ENCODE peak calls at places on chromosomes 4 and X, in ten cellular contexts. L is tibial artery, G is cardiac muscle cell, E is glutamatergic neuron, Y is WTC11, B is endodermal cell, R is lower leg skin, I is nephron progenitor cell, V is psoas muscle, X is MCF 10A. M is an unnamed sample.

GRCh38 chr4:6498511-6499240 is 26.3 kb upstream of the PPP2R2C start:
- DNase-seq in X (no peak), I (no peak), L (no peak), R (no peak), V (no peak), E (no peak), Y (no peak), G (no peak), B (no peak), M (no peak)

GRCh38 chrX:105876658-105877057 is 54.3 kb downstream of the NRK start:
- DNase-seq in B (no peak), V (no peak), L (no peak), E (no peak), G (peak), X (peak), Y (no peak), R (no peak), I (no peak), M (no peak)

GRCh38 chrX:118627084-118627758 is 100.2 kb upstream of the IL13RA1 start:
- DNase-seq in X (peak), V (no peak), E (no peak), R (no peak), I (no peak), Y (no peak), B (no peak), L (no peak), G (no peak), M (no peak)

GRCh38 chrX:17564689-17565409 is 172.4 kb upstream of the SCML1 start:
- DNase-seq in B (no peak), L (peak), G (no peak), V (peak), E (no peak), Y (no peak), X (peak), I (no peak), R (no peak), M (peak)

GRCh38 chr4:113512880-113513279 is 248.7 kb downstream of the CAMK2D start:
- DNase-seq in L (no peak), R (no peak), Y (no peak), X (no peak), B (no peak), E (no peak), V (no peak), G (no peak), I (no peak), M (no peak)

GRCh38 chr4:173485164-173485563 is 44.9 kb downstream of the HAND2 start:
- DNase-seq in L (no peak), I (no peak), G (no peak), E (no peak), V (no peak), R (no peak), X (no peak), Y (no peak), B (no peak), M (no peak)

GRCh38 chr4:1402516-1403101 is 3.6 kb downstream of the NKX1-1 start:
- DNase-seq in Y (no peak), I (no peak), R (no peak), E (peak), L (no peak), G (no peak), B (peak), X (no peak), V (no peak), M (no peak)

GRCh38 chr4:155805016-155805415 is 46.2 kb downstream of the GUCY1B1 start:
- DNase-seq in R (no peak), L (no peak), E (no peak), G (no peak), B (no peak), Y (no peak), V (no peak), I (no peak), X (peak), M (no peak)

GRCh38 chr4:67568820-67569219 is 10.3 kb downstream of the STAP1 start:
- DNase-seq in B (no peak), V (no peak), G (no peak), R (no peak), I (no peak), Y (no peak), E (no peak), L (no peak), X (peak), M (no peak)

GRCh38 chrX:82134378-82134777 is 932.5 kb downstream of the SH3BGRL start:
- DNase-seq in B (no peak), R (no peak), I (no peak), Y (no peak), X (no peak), V (no peak), L (no peak), E (no peak), G (no peak), M (no peak)

GRCh38 chr4:6885953-6886557 is 23.6 kb upstream of the TBC1D14 start:
- DNase-seq in B (no peak), G (peak), Y (no peak), I (no peak), L (peak), R (peak), V (peak), X (peak), E (no peak), M (peak)

GRCh38 chrX:131792789-131793462 is 230.2 kb upstream of the STK26 start:
- DNase-seq in Y (no peak), R (no peak), B (no peak), L (no peak), I (no peak), X (peak), V (peak), G (no peak), E (no peak), M (peak)

GRCh38 chr4:116796022-116796421 is 289.4 kb downstream of the TRAM1L1 start:
- DNase-seq in E (no peak), G (no peak), L (no peak), X (peak), R (no peak), Y (peak), I (no peak), V (no peak), B (peak), M (no peak)

GRCh38 chr4:110618091-110619000 is 4.5 kb downstream of the PITX2 start:
- DNase-seq in X (no peak), G (peak), R (no peak), E (peak), V (peak), B (peak), I (peak), L (no peak), Y (peak), M (no peak)

GRCh38 chr4:122739174-122739573 is 6.7 kb downstream of the BBS12 start:
- DNase-seq in Y (no peak), I (no peak), G (no peak), X (peak), E (no peak), R (no peak), L (no peak), B (no peak), V (no peak), M (no peak)

GRCh38 chr4:7798215-7798995 is 141.3 kb downstream of the AFAP1 start:
- DNase-seq in I (no peak), V (no peak), G (no peak), Y (no peak), X (no peak), L (no peak), E (no peak), B (no peak), R (no peak), M (no peak)

GRCh38 chr4:173289351-173289725 is 44.8 kb downstream of the HMGB2 start:
- DNase-seq in I (no peak), G (peak), B (no peak), V (no peak), E (no peak), L (no peak), Y (no peak), R (no peak), X (no peak), M (no peak)

GRCh38 chr4:7309176-7309575 is 116.8 kb downstream of the SORCS2 start:
- DNase-seq in R (no peak), G (peak), L (no peak), V (peak), X (no peak), I (no peak), B (no peak), Y (no peak), E (no peak), M (no peak)

GRCh38 chr4:68466185-68466584 is 18.9 kb downstream of the TMPRSS11E start:
- DNase-seq in E (no peak), L (no peak), G (no peak), B (no peak), X (peak), I (no peak), Y (no peak), V (no peak), R (no peak), M (no peak)

GRCh38 chrX:153572601-153573000 is 26.3 kb downstream of the CCNQ start:
- DNase-seq in E (no peak), L (no peak), X (no peak), R (no peak), V (no peak), G (no peak), I (no peak), B (no peak), Y (no peak), M (no peak)

GRCh38 chr4:151418856-151419255 is 9.9 kb downstream of the FHIP1A start:
- DNase-seq in L (no peak), R (no peak), G (no peak), Y (no peak), B (no peak), X (no peak), E (no peak), V (no peak), I (no peak), M (no peak)

GRCh38 chrX:69268637-69269036 is 103.4 kb upstream of the PJA1 start:
- DNase-seq in R (no peak), E (no peak), X (no peak), I (no peak), L (no peak), B (no peak), G (no peak), Y (no peak), V (no peak), M (no peak)

GRCh38 chr4:184287697-184288255 is 70.1 kb upstream of the ENPP6 start:
- DNase-seq in L (no peak), X (peak), G (no peak), R (no peak), E (no peak), B (peak), V (no peak), I (no peak), Y (no peak), M (no peak)
- TF ChIP-seq CTCF in L (peak), X (no peak), G (peak), R (no peak), E (no peak), B (peak), V (peak), I (no peak), Y (no peak), M (no peak)

GRCh38 chr4:182268966-182269365 is 25.8 kb downstream of the TENM3 start:
- DNase-seq in Y (no peak), L (no peak), E (no peak), X (no peak), G (no peak), I (no peak), B (no peak), V (no peak), R (no peak), M (no peak)

GRCh38 chr4:182264139-182264752 is 21.0 kb downstream of the TENM3 start:
- DNase-seq in L (no peak), R (no peak), G (no peak), B (no peak), E (no peak), I (no peak), X (no peak), V (no peak), Y (no peak), M (no peak)

GRCh38 chr4:182263562-182263961 is 20.4 kb downstream of the TENM3 start:
- DNase-seq in L (no peak), X (no peak), E (no peak), R (no peak), G (no peak), Y (no peak), I (no peak), V (no peak), B (no peak), M (no peak)

GRCh38 chr4:182267048-182267447 is 23.8 kb downstream of the TENM3 start:
- DNase-seq in G (no peak), V (no peak), R (no peak), E (no peak), Y (no peak), I (no peak), L (no peak), X (no peak), B (no peak), M (no peak)

GRCh38 chr4:182265881-182266280 is 22.7 kb downstream of the TENM3 start:
- DNase-seq in E (no peak), G (no peak), I (no peak), V (no peak), Y (peak), R (no peak), L (no peak), B (no peak), X (peak), M (no peak)
- TF ChIP-seq CTCF in E (no peak), G (no peak), I (no peak), V (peak), Y (no peak), R (no peak), L (no peak), B (peak), X (peak), M (no peak)

DNA sequence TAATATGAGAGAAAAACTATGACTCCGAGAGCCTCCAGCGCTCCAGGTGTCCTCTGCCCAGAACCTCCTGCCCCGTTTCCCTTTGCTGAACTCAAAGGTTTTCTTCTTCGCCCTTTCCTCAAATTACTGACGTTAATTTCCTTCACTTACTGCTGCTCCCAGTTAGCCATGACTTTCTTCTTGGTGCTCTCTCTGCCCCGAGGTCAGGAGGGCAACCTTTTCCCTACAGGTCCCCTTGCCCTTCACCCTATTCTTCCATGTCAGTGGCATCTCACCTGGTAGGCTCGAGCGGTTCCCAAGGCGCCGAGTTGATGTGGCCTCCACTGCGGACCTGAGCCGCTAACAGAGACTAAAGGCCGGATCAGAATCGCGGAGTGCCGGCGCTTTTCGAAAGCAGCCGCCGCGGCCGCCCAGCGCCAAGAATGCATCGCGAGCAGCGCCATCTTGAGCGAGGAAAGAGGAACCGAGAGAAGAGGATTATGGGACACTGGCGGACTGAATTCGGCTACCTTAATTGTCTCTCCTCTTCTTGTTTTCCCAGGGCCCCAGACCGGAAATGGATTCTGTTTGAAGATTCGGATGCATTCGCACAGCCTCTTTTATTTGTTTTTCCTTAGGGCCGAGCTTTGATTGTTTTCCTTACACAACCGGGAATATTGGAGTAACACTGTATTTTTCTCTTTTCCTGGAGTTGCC is at the start of gene ABCB7:
- DNase-seq in X (peak), G (peak), I (peak), E (peak), V (peak), R (peak), B (peak), Y (peak), L (peak), M (peak)
- TF ChIP-seq CTCF in X (no peak), G (peak), I (no peak), E (no peak), V (peak), R (no peak), B (peak), Y (no peak), L (no peak), M (no peak)

GRCh38 chr4:98928505-98929340 is at the start of gene EIF4E:
- DNase-seq in G (peak), Y (peak), L (peak), R (peak), V (peak), B (peak), I (peak), E (peak), X (peak), M (peak)

GRCh38 chr4:98932539-98932938 is 3.6 kb upstream of the EIF4E start:
- DNase-seq in X (no peak), L (no peak), I (no peak), B (no peak), E (no peak), G (no peak), R (no peak), Y (no peak), V (no peak), M (no peak)

GRCh38 chr4:98928131-98928504 is 815 bp downstream of the EIF4E start:
- DNase-seq in V (peak), B (peak), G (peak), L (peak), Y (peak), R (peak), E (peak), X (peak), I (peak), M (peak)

GRCh38 chr4:98930311-98930865 is 1.5 kb upstream of the EIF4E start:
- DNase-seq in L (no peak), G (no peak), X (no peak), I (no peak), E (no peak), V (no peak), B (no peak), R (no peak), Y (no peak), M (no peak)

DNA sequence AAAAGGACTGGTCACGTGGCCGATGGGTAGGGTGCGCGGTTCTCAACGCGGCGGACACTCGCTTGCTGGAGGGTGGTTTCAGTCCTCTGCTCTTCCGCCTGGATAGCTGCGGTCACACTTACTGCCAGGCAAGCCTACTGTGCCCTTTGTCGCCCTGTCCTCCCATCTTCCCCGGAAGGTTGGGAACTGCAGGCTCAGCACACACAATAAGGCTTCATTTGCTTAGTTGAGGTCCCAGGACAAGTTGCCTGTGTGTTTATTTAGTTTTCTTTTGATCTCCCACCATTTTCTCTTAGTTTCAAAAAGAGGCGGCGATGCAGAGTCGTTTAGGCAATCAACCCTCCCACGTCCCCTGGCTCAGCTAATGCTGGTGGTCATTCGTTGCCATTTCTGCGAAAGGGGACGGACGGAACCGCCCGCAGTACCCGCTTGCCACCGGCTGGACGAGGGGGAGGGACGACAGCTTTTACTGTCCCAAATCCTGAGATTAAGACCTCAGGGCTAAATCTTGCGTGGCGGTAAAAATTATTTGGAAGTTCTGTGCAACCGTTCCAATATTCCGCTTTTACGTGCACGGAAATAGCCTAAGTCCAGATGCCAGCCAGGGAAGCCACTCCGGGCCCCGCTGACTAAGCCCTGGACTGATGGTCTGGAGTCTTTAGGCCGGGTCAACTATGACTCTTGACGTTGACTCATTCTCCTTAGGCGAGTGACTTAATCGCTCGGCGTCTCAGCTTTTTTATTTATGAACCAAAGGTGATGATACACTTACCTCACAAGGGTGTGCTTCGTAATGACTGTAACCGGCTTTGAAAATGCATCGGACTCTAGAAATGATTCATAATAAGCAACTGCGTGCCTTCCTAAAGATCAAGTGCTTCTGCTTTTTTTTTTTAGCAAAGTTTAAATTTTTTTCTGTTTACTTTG is 671 bp upstream of the EIF4E start:
- DNase-seq in B (no peak), R (peak), G (no peak), L (peak), V (peak), I (peak), E (peak), X (peak), Y (peak), M (peak)
- TF ChIP-seq CTCF in B (peak), R (no peak), G (peak), L (peak), V (peak), I (no peak), E (no peak), X (no peak), Y (no peak), M (no peak)

GRCh38 chrX:10216208-10216607 is 59.4 kb downstream of the CLCN4 start:
- DNase-seq in I (no peak), R (no peak), B (no peak), V (no peak), G (no peak), E (no peak), Y (no peak), X (no peak), L (no peak), M (no peak)

GRCh38 chrX:10221651-10222050 is 64.9 kb downstream of the CLCN4 start:
- DNase-seq in L (no peak), G (no peak), V (no peak), B (no peak), R (no peak), I (no peak), E (no peak), X (no peak), Y (no peak), M (no peak)

GRCh38 chrX:10213716-10214115 is 56.9 kb downstream of the CLCN4 start:
- DNase-seq in X (no peak), L (no peak), R (no peak), E (no peak), Y (no peak), G (no peak), I (no peak), V (no peak), B (no peak), M (no peak)

GRCh38 chrX:10212395-10212794 is 55.6 kb downstream of the CLCN4 start:
- DNase-seq in R (no peak), G (no peak), X (no peak), Y (no peak), I (no peak), L (no peak), B (no peak), E (no peak), V (no peak), M (no peak)

DNA sequence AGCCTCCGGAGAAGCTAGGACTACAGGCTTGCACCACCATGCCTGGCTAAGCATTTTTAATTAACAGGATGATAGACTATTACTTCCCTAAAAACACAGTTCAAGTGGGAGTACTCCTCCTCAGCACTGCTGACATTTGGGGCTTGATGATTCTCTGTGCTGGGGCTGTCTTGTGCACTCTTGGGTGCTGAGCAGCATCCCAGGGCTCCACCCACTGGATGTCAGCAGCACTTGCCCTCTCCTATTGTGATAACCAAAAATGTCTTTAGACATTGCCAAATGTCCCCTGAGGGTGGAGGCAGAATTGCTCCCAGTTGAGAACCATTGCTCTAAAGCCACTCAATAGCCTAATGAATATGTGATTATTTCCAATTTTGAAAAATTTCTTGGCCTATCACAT is 60.4 kb downstream of the CLCN4 start:
- DNase-seq in I (no peak), X (no peak), L (no peak), B (no peak), Y (no peak), R (no peak), V (no peak), G (no peak), E (no peak), M (no peak)
- TF ChIP-seq CTCF in I (no peak), X (no peak), L (no peak), B (no peak), Y (no peak), R (no peak), V (no peak), G (no peak), E (no peak), M (no peak)

GRCh38 chrX:128518508-128518907 is 466.3 kb upstream of the ACTRT1 start:
- DNase-seq in E (no peak), V (no peak), X (peak), I (no peak), G (peak), L (no peak), Y (no peak), R (no peak), B (peak), M (no peak)
- TF ChIP-seq CTCF in E (peak), V (no peak), X (peak), I (peak), G (no peak), L (no peak), Y (peak), R (no peak), B (peak), M (no peak)

M was measured in HL-60.